ENCODE peak calls at places on chromosome 1, in six cellular contexts. J is ovary, I is sigmoid colon, L is SK-N-SH, T is upper lobe of left lung, V is suprapubic skin. N is an unnamed sample.

GRCh38 chr1:178310685-178311105 is 186.1 kb downstream of the CLEC20A start:
- DNase-seq in J (no peak), I (no peak), L (peak; percentile 50), T (peak; percentile 37), V (no peak), N (no peak)

GRCh38 chr1:151494741-151495281 is 16.4 kb upstream of the CGN start:
- DNase-seq in J (no peak), I (no peak), L (no peak), T (peak; percentile 32), V (no peak), N (no peak)

GRCh38 chr1:7434566-7434965 is 336.5 kb upstream of the VAMP3 start:
- DNase-seq in J (no peak), I (no peak), L (no peak), T (no peak), V (no peak), N (no peak)

GRCh38 chr1:228076796-228077430 is 5.6 kb upstream of the ARF1 start:
- DNase-seq in J (peak; percentile 15), I (peak; percentile 60), L (no peak), T (peak; percentile 18), V (peak; percentile 43), N (peak; percentile 21)

GRCh38 chr1:154014154-154014910 is 23.8 kb downstream of the RPS27 start:
- DNase-seq in J (no peak), I (no peak), L (no peak), T (no peak), V (no peak), N (no peak)

GRCh38 chr1:228390649-228391048 is 16.0 kb downstream of the TRIM11 start:
- DNase-seq in J (peak; percentile 2), I (peak; percentile 39), L (no peak), T (no peak), V (no peak), N (no peak)

GRCh38 chr1:118110580-118110979 is 74.4 kb downstream of the SPAG17 start:
- DNase-seq in J (no peak), I (no peak), L (no peak), T (no peak), V (no peak), N (no peak)

GRCh38 chr1:155063550-155064108 is at the start of gene EFNA4:
- DNase-seq in J (peak; percentile 86), I (peak; percentile 94), L (peak; percentile 95), T (peak; percentile 91), V (peak; percentile 91), N (peak; percentile 87)

GRCh38 chr1:42670425-42670824 is 11.8 kb upstream of the YBX1 start:
- DNase-seq in J (no peak), I (no peak), L (no peak), T (no peak), V (no peak), N (no peak)

GRCh38 chr1:205858141-205858961 is 8.4 kb upstream of the PM20D1 start:
- DNase-seq in J (no peak), I (no peak), L (no peak), T (no peak), V (no peak), N (no peak)

GRCh38 chr1:30936541-30937171 is 28.1 kb upstream of the SDC3 start:
- DNase-seq in J (no peak), I (no peak), L (no peak), T (no peak), V (no peak), N (no peak)

GRCh38 chr1:94250341-94250740 is 13.0 kb upstream of the ARHGAP29 start:
- DNase-seq in J (no peak), I (no peak), L (no peak), T (peak; percentile 34), V (no peak), N (peak; percentile 67)

GRCh38 chr1:246537887-246538286 is 28.2 kb downstream of the TFB2M start:
- DNase-seq in J (no peak), I (no peak), L (no peak), T (peak; percentile 59), V (no peak), N (peak; percentile 62)

GRCh38 chr1:235293322-235293942 is 34.5 kb downstream of the ARID4B start:
- DNase-seq in J (no peak), I (no peak), L (no peak), T (no peak), V (no peak), N (no peak)

GRCh38 chr1:231480008-231480407 is 48.5 kb upstream of the TSNAX start:
- DNase-seq in J (no peak), I (no peak), L (no peak), T (no peak), V (no peak), N (no peak)

GRCh38 chr1:56073614-56074356 is 505.6 kb downstream of the PLPP3 start:
- DNase-seq in J (peak; percentile 59), I (peak; percentile 87), L (no peak), T (peak; percentile 33), V (peak; percentile 87), N (peak; percentile 63)

GRCh38 chr1:18666317-18666920 is 35.8 kb downstream of the PAX7 start:
- DNase-seq in J (no peak), I (no peak), L (no peak), T (peak; percentile 71), V (no peak), N (peak; percentile 34)

GRCh38 chr1:53637726-53638640 is 101.0 kb downstream of the GLIS1 start:
- DNase-seq in J (no peak), I (no peak), L (no peak), T (peak; percentile 14), V (peak; percentile 39), N (peak; percentile 23)

GRCh38 chr1:118788372-118788955 is 199.7 kb downstream of the TBX15 start:
- DNase-seq in J (no peak), I (no peak), L (no peak), T (no peak), V (no peak), N (no peak)

GRCh38 chr1:167418397-167418796 is 99.9 kb downstream of the CD247 start:
- DNase-seq in J (no peak), I (no peak), L (no peak), T (no peak), V (no peak), N (no peak)

GRCh38 chr1:31732343-31732742 is 28.5 kb upstream of the COL16A1 start:
- DNase-seq in J (no peak), I (no peak), L (no peak), T (no peak), V (no peak), N (no peak)

GRCh38 chr1:116232989-116233514 is 121.9 kb downstream of the MAB21L3 start:
- DNase-seq in J (no peak), I (no peak), L (no peak), T (peak; percentile 32), V (no peak), N (no peak)

GRCh38 chr1:159752135-159752580 is 28.6 kb upstream of the DUSP23 start:
- DNase-seq in J (no peak), I (peak; percentile 85), L (no peak), T (peak; percentile 86), V (peak; percentile 93), N (no peak)

GRCh38 chr1:160999376-160999775 is 21.6 kb downstream of the F11R start:
- DNase-seq in J (no peak), I (no peak), L (no peak), T (no peak), V (no peak), N (no peak)

GRCh38 chr1:161001068-161001467 is 19.9 kb downstream of the F11R start:
- DNase-seq in J (no peak), I (no peak), L (no peak), T (no peak), V (no peak), N (no peak)

GRCh38 chr1:160997323-160998038 is 23.5 kb downstream of the F11R start:
- DNase-seq in J (peak; percentile 43), I (no peak), L (peak; percentile 40), T (peak; percentile 85), V (no peak), N (peak; percentile 83)

GRCh38 chr1:160993544-160993943 is 27.4 kb downstream of the F11R start:
- DNase-seq in J (no peak), I (no peak), L (peak; percentile 45), T (no peak), V (no peak), N (no peak)

DNA sequence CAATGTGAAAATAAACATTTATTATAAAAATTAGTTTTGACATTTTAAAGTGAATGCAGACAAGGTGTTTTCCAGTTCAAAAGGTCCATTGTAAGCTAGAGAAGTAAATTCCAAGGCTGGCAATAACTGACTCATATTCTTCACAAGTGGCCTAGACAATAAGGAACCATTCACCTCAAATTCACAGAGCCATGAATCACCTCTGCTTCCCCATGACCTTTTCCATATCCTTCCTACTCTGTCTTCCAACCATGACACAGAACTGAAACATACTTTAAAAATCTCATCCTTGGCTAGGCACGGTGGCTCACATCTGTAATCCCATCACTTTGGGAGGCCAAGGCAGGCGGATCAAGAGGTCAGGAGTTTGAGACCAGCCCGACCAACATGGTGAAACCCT is 24.8 kb downstream of the F11R start:
- DNase-seq in J (no peak), I (no peak), L (no peak), T (no peak), V (no peak), N (no peak)
- TF ChIP-seq EP300 in J (no peak), I (no peak), L (no peak), T (no peak), V (no peak), N (no peak)

DNA sequence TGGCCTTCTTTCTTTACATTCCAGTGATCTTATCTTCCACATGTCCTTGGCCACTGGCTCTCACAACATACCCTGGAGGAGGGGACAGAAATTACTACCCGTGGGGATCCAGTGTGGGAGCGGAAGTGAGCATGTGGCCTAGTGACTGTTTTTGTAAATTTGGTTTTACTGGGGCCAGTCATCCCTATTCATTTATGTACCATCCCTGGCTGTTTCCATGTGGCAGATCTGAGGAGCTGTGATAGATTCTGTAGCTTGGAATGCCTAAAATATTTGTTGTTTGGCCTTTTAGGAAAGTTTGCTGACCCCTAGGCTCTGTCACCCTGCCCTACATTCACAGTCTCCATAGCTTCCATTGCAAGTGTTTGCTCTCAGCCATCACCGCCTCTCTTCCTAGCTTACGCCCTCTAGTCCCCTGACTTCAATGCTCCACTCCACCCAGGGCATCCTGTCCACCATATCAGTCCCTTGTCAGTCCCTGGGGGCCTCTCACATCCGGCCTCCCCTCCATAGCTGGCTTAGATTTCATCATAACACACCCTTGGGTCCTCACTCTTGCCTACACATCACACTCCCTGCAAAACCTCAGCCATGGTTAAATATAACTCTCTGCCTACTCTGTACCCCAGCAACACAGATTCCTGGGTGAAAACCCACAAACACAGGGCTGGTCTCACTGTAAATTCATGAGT is 25.8 kb downstream of the DHCR24 start:
- DNase-seq in J (no peak), I (no peak), L (peak; percentile 28), T (peak; percentile 16), V (no peak), N (no peak)
- TF ChIP-seq EP300 in J (no peak), I (no peak), L (no peak), T (no peak), V (no peak), N (no peak)

GRCh38 chr1:222557148-222557547 is 9.2 kb upstream of the HHIPL2 start:
- DNase-seq in J (no peak), I (no peak), L (no peak), T (no peak), V (no peak), N (no peak)
- TF ChIP-seq EP300 in J (no peak), I (no peak), L (no peak), T (no peak), V (no peak), N (no peak)

DNA sequence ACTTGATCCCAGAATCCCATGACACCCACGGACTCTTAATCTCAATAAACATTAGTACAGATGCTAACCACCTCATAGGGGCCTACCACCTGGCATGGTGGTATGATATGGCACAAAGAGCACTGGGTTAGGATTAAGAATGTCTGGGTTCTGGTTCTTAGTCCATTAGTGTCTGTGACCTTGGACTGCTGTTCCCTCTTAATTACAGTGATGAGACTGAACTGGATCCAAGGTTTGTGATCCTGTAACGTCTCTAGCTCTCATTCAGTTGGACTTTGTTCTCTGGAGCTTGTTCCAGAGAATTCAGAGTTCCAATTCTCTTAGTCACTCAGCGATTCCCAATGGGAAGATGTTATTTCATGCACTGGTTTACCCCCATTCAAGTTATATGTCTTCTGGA is 23.6 kb upstream of the PIGC start:
- DNase-seq in J (no peak), I (no peak), L (no peak), T (no peak), V (no peak), N (no peak)
- TF ChIP-seq EP300 in J (no peak), I (no peak), L (no peak), T (no peak), V (no peak), N (no peak)

N was measured in stomach.